ENCODE peak calls at places on chromosomes 13 and 19, in seven cellular contexts. Z is Peyer's patch, U is breast epithelium, R is ovary, O is stomach, D is GM12892, C is esophagus muscularis mucosa. L is an unnamed sample.
A peak's percentile ranks its signal among the peaks of the same experiment; 100 is the strongest.

GRCh38 chr13:22736084-22736767 is 444.6 kb upstream of the SGCG start:
- DNase-seq in R (no peak), Z (no peak), U (no peak), O (no peak), D (no peak), C (no peak), L (no peak)

GRCh38 chr19:48558018-48558684 is 6.2 kb downstream of the SULT2B1 start:
- DNase-seq in R (no peak), Z (peak; percentile 97), U (no peak), O (peak; percentile 80), D (no peak), C (no peak), L (peak; percentile 94)

GRCh38 chr13:48804836-48805601 is 151.3 kb downstream of the CYSLTR2 start:
- DNase-seq in O (no peak), C (peak; percentile 86), D (no peak), R (no peak), U (no peak), Z (no peak), L (no peak)

GRCh38 chr13:73422973-73423372 is 364.2 kb downstream of the KLF5 start:
- DNase-seq in R (no peak), U (no peak), C (no peak), O (no peak), Z (no peak), D (no peak), L (peak; percentile 16)

GRCh38 chr13:113112893-113113845 is 7.6 kb downstream of the F7 start:
- DNase-seq in Z (no peak), U (no peak), R (peak; percentile 8), C (no peak), D (no peak), O (no peak), L (peak; percentile 0)

GRCh38 chr13:49690133-49690989 is 925 bp downstream of the EBPL start:
- DNase-seq in U (no peak), O (peak; percentile 35), C (no peak), Z (no peak), D (no peak), R (no peak), L (peak; percentile 31)

GRCh38 chr13:113458218-113459065 is 5.2 kb upstream of the ADPRHL1 start:
- DNase-seq in D (no peak), U (no peak), R (peak; percentile 43), C (peak; percentile 78), Z (no peak), O (no peak), L (no peak)

GRCh38 chr13:26706381-26706780 is 54.2 kb downstream of the GPR12 start:
- DNase-seq in D (no peak), O (no peak), R (no peak), Z (no peak), C (peak; percentile 85), U (no peak), L (no peak)

GRCh38 chr19:33580026-33580644 is 41.6 kb upstream of the CHST8 start:
- DNase-seq in R (no peak), Z (no peak), U (peak; percentile 27), O (peak; percentile 40), D (no peak), C (no peak), L (no peak)

GRCh38 chr13:109592776-109593175 is 193.6 kb downstream of the IRS2 start:
- DNase-seq in U (no peak), D (no peak), O (no peak), C (no peak), Z (no peak), R (no peak), L (no peak)

GRCh38 chr19:2413629-2414028 is 13.8 kb downstream of the TIMM13 start:
- DNase-seq in Z (no peak), U (no peak), D (no peak), C (no peak), O (no peak), R (no peak), L (no peak)

GRCh38 chr13:89486721-89487120 is 1815.5 kb downstream of the SLITRK5 start:
- DNase-seq in Z (no peak), C (no peak), R (no peak), O (no peak), D (no peak), U (no peak), L (no peak)

GRCh38 chr19:42596391-42597071 is 1.8 kb upstream of the CEACAM8 start:
- DNase-seq in U (no peak), Z (peak; percentile 63), R (no peak), C (no peak), D (peak; percentile 25), O (peak; percentile 41), L (peak; percentile 39)

GRCh38 chr13:101258071-101258470 is 158.2 kb downstream of the NALCN start:
- DNase-seq in U (no peak), Z (no peak), C (no peak), D (no peak), O (no peak), R (no peak), L (no peak)

GRCh38 chr19:18798384-18799352 is 7.6 kb upstream of the COMP start:
- DNase-seq in C (no peak), Z (no peak), D (no peak), R (no peak), U (no peak), O (peak; percentile 45), L (peak; percentile 42)

GRCh38 chr13:87274209-87274819 is 396.9 kb upstream of the SLITRK5 start:
- DNase-seq in C (no peak), D (no peak), R (no peak), Z (no peak), U (no peak), O (no peak), L (peak; percentile 17)

GRCh38 chr19:43789029-43789428 is 8.3 kb upstream of the KCNN4 start:
- DNase-seq in D (no peak), U (no peak), R (no peak), Z (no peak), O (no peak), C (no peak), L (no peak)

GRCh38 chr13:77620138-77620537 is 77.3 kb upstream of the SLAIN1 start:
- DNase-seq in U (no peak), C (no peak), D (no peak), Z (no peak), O (no peak), R (no peak), L (no peak)

GRCh38 chr19:32872391-32872790 is 2.8 kb upstream of the SLC7A9 start:
- DNase-seq in D (no peak), R (no peak), Z (no peak), U (no peak), O (no peak), C (no peak), L (no peak)

GRCh38 chr13:98112456-98112855 is 30.4 kb upstream of the FARP1 start:
- DNase-seq in D (no peak), U (no peak), C (no peak), O (no peak), Z (no peak), R (no peak), L (no peak)

GRCh38 chr19:18280247-18281081 is 958 bp downstream of the JUND start:
- DNase-seq in O (peak; percentile 84), U (peak; percentile 80), C (no peak), R (peak; percentile 81), Z (peak; percentile 86), D (peak; percentile 77), L (peak; percentile 87)

GRCh38 chr19:29674374-29675119 is 9.3 kb downstream of the PLEKHF1 start:
- DNase-seq in Z (no peak), O (no peak), C (no peak), U (no peak), R (peak; percentile 8), D (no peak), L (no peak)

GRCh38 chr19:1417681-1418493 is 10.5 kb downstream of the DAZAP1 start:
- DNase-seq in Z (no peak), U (no peak), O (no peak), R (peak; percentile 64), D (no peak), C (no peak), L (no peak)

GRCh38 chr13:75675421-75675820 is 39.3 kb downstream of the LMO7 start:
- DNase-seq in C (no peak), Z (no peak), O (no peak), R (no peak), U (no peak), D (no peak), L (no peak)

GRCh38 chr19:33505168-33505567 is 16.4 kb downstream of the PEPD start:
- DNase-seq in R (no peak), O (no peak), U (no peak), Z (no peak), D (no peak), C (no peak), L (no peak)

GRCh38 chr13:90261343-90261742 is 1086.1 kb upstream of the MIR17HG start:
- DNase-seq in U (no peak), O (no peak), C (no peak), D (no peak), R (no peak), Z (no peak), L (no peak)

DNA sequence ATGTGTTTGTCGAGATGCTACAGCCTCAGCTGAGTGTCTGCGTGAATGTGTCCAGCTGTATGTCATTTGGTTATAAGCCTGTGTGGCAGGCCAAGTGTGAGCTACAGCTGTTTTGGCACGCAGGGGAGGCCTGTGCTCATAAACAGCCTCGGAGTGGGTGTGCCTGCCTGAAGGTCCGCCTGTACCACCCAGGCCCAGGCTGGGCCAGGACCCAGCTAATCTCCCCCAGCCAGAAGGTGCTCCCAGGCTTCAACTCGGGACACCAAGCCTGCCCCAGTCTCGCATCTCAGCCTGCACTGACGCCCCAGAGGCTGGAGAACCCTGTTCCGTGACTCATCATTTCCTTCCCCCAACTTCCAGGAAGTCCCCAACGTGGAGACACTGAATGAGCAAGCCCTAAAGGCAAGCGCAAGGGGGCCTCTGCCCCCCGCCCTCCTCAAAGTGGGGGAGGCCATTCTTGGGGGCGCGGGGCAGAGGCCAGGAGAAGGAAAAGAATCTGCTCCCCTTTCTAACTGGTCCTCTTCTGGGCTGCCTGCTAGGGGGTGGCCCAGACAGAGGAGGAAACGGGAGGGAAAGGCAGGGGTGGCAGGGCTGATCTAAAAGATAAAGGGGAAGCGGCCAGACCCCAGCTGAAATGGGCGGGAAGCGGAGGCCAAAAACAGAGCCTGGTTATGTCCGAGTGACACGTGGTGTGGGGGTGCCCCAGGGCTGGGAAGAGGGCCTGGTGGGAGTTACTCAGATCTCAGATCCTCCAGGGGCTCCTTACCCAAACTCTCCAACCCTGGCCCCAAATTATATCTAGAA is 2.0 kb downstream of the SLC1A5 start:
- DNase-seq in C (peak; percentile 94), O (peak; percentile 67), U (peak; percentile 73), Z (peak; percentile 77), D (peak; percentile 71), R (peak; percentile 71), L (peak; percentile 79)
- TF ChIP-seq POLR2A in C (no peak), O (no peak), U (peak; percentile 17), Z (peak; percentile 19), D (no peak), R (no peak), L (peak; percentile 72)

GRCh38 chr19:47112166-47112663 is 1.4 kb downstream of the ZC3H4 start:
- DNase-seq in Z (peak; percentile 89), D (peak; percentile 60), R (peak; percentile 90), O (peak; percentile 83), U (peak; percentile 78), C (peak; percentile 98), L (peak; percentile 90)
- TF ChIP-seq POLR2A in Z (peak; percentile 72), D (peak; percentile 76), R (peak; percentile 59), O (no peak), U (peak; percentile 53), C (peak; percentile 39), L (peak; percentile 84)

GRCh38 chr19:53558404-53558803 is 20.5 kb downstream of the ZNF331 start:
- DNase-seq in D (no peak), O (no peak), R (no peak), C (no peak), U (no peak), Z (no peak), L (no peak)
- TF ChIP-seq POLR2A in D (no peak), O (no peak), R (no peak), C (no peak), U (no peak), Z (no peak), L (no peak)

GRCh38 chr13:30464496-30465351 is 1.0 kb downstream of the HMGB1 start:
- DNase-seq in R (peak; percentile 84), C (peak; percentile 94), Z (peak; percentile 87), O (peak; percentile 69), D (peak; percentile 33), U (peak; percentile 61), L (peak; percentile 78)
- TF ChIP-seq POLR2A in R (peak; percentile 51), C (no peak), Z (peak; percentile 53), O (no peak), D (peak; percentile 54), U (no peak), L (no peak)

L was measured in transverse colon.